ENCODE peak calls at places on chromosomes 3 and 15, in nine cellular contexts. One of them, this sample, is unnamed.

GRCh38 chr3:185878920-185879319 is 54.1 kb upstream of the IGF2BP2 start:
- DNase-seq in foreskin fibroblast: no peak
- DNase-seq in neural progenitor cell: no peak
- DNase-seq in dorsolateral prefrontal cortex: no peak
- DNase-seq in brain microvascular endothelial cell: peak
- DNase-seq in tibial nerve: no peak
- DNase-seq in GM12864: no peak
- DNase-seq in cardiac muscle cell: peak
- DNase-seq in IMR-90: no peak
- DNase-seq in this sample: no peak

GRCh38 chr15:96180062-96180745 is 150.3 kb upstream of the NR2F2 start:
- DNase-seq in foreskin fibroblast: no peak
- DNase-seq in neural progenitor cell: no peak
- DNase-seq in dorsolateral prefrontal cortex: no peak
- DNase-seq in brain microvascular endothelial cell: no peak
- DNase-seq in tibial nerve: no peak
- DNase-seq in GM12864: no peak
- DNase-seq in cardiac muscle cell: no peak
- DNase-seq in IMR-90: no peak
- DNase-seq in this sample: no peak

GRCh38 chr15:70494861-70495571 is 268.3 kb downstream of the UACA start:
- DNase-seq in foreskin fibroblast: peak
- DNase-seq in neural progenitor cell: peak
- DNase-seq in dorsolateral prefrontal cortex: no peak
- DNase-seq in brain microvascular endothelial cell: peak
- DNase-seq in tibial nerve: no peak
- DNase-seq in GM12864: no peak
- DNase-seq in cardiac muscle cell: peak
- DNase-seq in IMR-90: peak
- DNase-seq in this sample: peak

GRCh38 chr15:26661727-26662126 is 111.1 kb downstream of the GABRB3 start:
- DNase-seq in foreskin fibroblast: no peak
- DNase-seq in neural progenitor cell: no peak
- DNase-seq in dorsolateral prefrontal cortex: no peak
- DNase-seq in brain microvascular endothelial cell: no peak
- DNase-seq in tibial nerve: no peak
- DNase-seq in GM12864: no peak
- DNase-seq in cardiac muscle cell: no peak
- DNase-seq in IMR-90: no peak
- DNase-seq in this sample: no peak

GRCh38 chr15:92902020-92902419 is 1.9 kb downstream of the CHD2 start:
- DNase-seq in foreskin fibroblast: peak
- DNase-seq in neural progenitor cell: no peak
- DNase-seq in dorsolateral prefrontal cortex: no peak
- DNase-seq in brain microvascular endothelial cell: no peak
- DNase-seq in tibial nerve: no peak
- DNase-seq in GM12864: no peak
- DNase-seq in cardiac muscle cell: no peak
- DNase-seq in IMR-90: no peak
- DNase-seq in this sample: no peak

GRCh38 chr3:355622-356021 is 159.1 kb downstream of the CHL1 start:
- DNase-seq in foreskin fibroblast: no peak
- DNase-seq in neural progenitor cell: no peak
- DNase-seq in dorsolateral prefrontal cortex: no peak
- DNase-seq in brain microvascular endothelial cell: no peak
- DNase-seq in tibial nerve: no peak
- DNase-seq in GM12864: no peak
- DNase-seq in cardiac muscle cell: no peak
- DNase-seq in IMR-90: peak
- DNase-seq in this sample: peak

GRCh38 chr3:194312743-194313281 is 38.3 kb downstream of the CPN2 start:
- DNase-seq in foreskin fibroblast: peak
- DNase-seq in neural progenitor cell: peak
- DNase-seq in dorsolateral prefrontal cortex: no peak
- DNase-seq in brain microvascular endothelial cell: no peak
- DNase-seq in tibial nerve: peak
- DNase-seq in GM12864: no peak
- DNase-seq in cardiac muscle cell: peak
- DNase-seq in IMR-90: peak
- DNase-seq in this sample: no peak

GRCh38 chr15:63283126-63283525 is 5.7 kb downstream of the APH1B start:
- DNase-seq in foreskin fibroblast: no peak
- DNase-seq in neural progenitor cell: no peak
- DNase-seq in dorsolateral prefrontal cortex: no peak
- DNase-seq in brain microvascular endothelial cell: no peak
- DNase-seq in tibial nerve: no peak
- DNase-seq in GM12864: no peak
- DNase-seq in cardiac muscle cell: no peak
- DNase-seq in IMR-90: no peak
- DNase-seq in this sample: no peak

GRCh38 chr15:84570164-84570692 is 30.6 kb upstream of the ZSCAN2 start:
- DNase-seq in foreskin fibroblast: peak
- DNase-seq in neural progenitor cell: peak
- DNase-seq in dorsolateral prefrontal cortex: peak
- DNase-seq in brain microvascular endothelial cell: no peak
- DNase-seq in tibial nerve: peak
- DNase-seq in GM12864: no peak
- DNase-seq in cardiac muscle cell: peak
- DNase-seq in IMR-90: no peak
- DNase-seq in this sample: no peak

GRCh38 chr15:70512772-70513362 is 250.5 kb downstream of the UACA start:
- DNase-seq in foreskin fibroblast: no peak
- DNase-seq in neural progenitor cell: peak
- DNase-seq in dorsolateral prefrontal cortex: no peak
- DNase-seq in brain microvascular endothelial cell: peak
- DNase-seq in tibial nerve: no peak
- DNase-seq in GM12864: peak
- DNase-seq in cardiac muscle cell: peak
- DNase-seq in IMR-90: peak
- DNase-seq in this sample: no peak

DNA sequence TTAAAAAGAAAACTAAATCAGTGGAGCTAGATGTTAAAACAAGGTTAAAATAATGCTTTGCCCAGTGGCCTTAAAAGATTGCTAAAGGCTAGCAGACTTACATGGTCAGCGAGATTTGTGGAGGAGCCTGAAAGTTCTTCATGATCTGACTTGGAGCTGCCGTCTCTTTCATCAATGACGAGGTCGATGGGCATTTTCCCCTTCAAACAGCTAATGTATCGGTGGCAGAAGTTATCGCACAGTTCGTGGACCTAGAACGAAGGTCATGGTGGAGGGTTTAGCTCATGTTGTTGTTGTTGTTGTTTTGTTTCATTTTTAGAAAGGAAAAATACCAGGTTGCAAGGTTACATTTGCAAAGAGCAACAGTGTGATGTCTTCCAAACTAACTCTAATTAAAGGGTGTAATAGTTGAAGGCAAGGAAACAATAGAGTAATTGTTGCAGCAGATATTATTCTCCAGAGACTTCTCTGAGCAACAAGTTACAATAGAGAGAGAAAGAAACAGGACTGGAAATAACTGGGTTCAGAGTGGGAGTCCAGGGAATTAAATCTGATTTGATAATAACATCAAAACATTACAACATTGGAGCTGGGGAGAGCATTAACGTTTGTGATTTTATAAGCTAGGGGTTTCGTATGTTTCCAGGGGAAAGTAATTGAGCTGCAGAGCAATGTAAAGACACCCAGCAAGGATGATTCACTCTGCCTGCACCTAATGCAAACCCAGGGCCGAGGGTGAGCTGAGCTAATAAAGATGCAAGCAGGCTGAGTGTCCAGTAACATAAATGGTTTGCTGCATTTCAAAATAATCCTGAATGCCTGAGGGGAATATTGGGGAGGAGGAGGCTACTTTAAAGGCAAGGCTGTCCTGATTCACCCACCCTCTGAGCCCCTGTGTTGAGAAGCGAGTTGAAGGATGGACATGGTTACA is 6.6 kb downstream of the MEIS2 start:
- DNase-seq in foreskin fibroblast: peak
- DNase-seq in neural progenitor cell: no peak
- DNase-seq in dorsolateral prefrontal cortex: no peak
- DNase-seq in brain microvascular endothelial cell: no peak
- DNase-seq in tibial nerve: no peak
- DNase-seq in GM12864: no peak
- DNase-seq in cardiac muscle cell: no peak
- DNase-seq in IMR-90: peak
- DNase-seq in this sample: no peak
- H3K4me3 ChIP-seq in foreskin fibroblast: peak
- H3K4me3 ChIP-seq in neural progenitor cell: no peak
- H3K4me3 ChIP-seq in dorsolateral prefrontal cortex: peak
- H3K4me3 ChIP-seq in brain microvascular endothelial cell: no peak
- H3K4me3 ChIP-seq in tibial nerve: no peak
- H3K4me3 ChIP-seq in GM12864: no peak
- H3K4me3 ChIP-seq in cardiac muscle cell: peak
- H3K4me3 ChIP-seq in IMR-90: no peak
- H3K4me3 ChIP-seq in this sample: no peak

GRCh38 chr15:57146394-57147140 is 228.1 kb downstream of the TCF12 start:
- DNase-seq in foreskin fibroblast: peak
- DNase-seq in neural progenitor cell: peak
- DNase-seq in dorsolateral prefrontal cortex: no peak
- DNase-seq in brain microvascular endothelial cell: peak
- DNase-seq in tibial nerve: peak
- DNase-seq in GM12864: peak
- DNase-seq in cardiac muscle cell: peak
- DNase-seq in IMR-90: peak
- DNase-seq in this sample: no peak
- TF ChIP-seq CTCF in foreskin fibroblast: peak
- TF ChIP-seq CTCF in neural progenitor cell: peak
- TF ChIP-seq CTCF in dorsolateral prefrontal cortex: peak
- TF ChIP-seq CTCF in brain microvascular endothelial cell: peak
- TF ChIP-seq CTCF in tibial nerve: peak
- TF ChIP-seq CTCF in GM12864: peak
- TF ChIP-seq CTCF in cardiac muscle cell: peak
- TF ChIP-seq CTCF in IMR-90: peak
- TF ChIP-seq CTCF in this sample: peak

GRCh38 chr3:52159503-52159902 is 5.3 kb upstream of the POC1A start:
- DNase-seq in foreskin fibroblast: no peak
- DNase-seq in neural progenitor cell: no peak
- DNase-seq in dorsolateral prefrontal cortex: no peak
- DNase-seq in brain microvascular endothelial cell: no peak
- DNase-seq in tibial nerve: no peak
- DNase-seq in GM12864: no peak
- DNase-seq in cardiac muscle cell: no peak
- DNase-seq in IMR-90: no peak
- DNase-seq in this sample: no peak

GRCh38 chr3:52150860-52151259 is 3.4 kb downstream of the POC1A start:
- DNase-seq in foreskin fibroblast: no peak
- DNase-seq in neural progenitor cell: no peak
- DNase-seq in dorsolateral prefrontal cortex: no peak
- DNase-seq in brain microvascular endothelial cell: no peak
- DNase-seq in tibial nerve: no peak
- DNase-seq in GM12864: no peak
- DNase-seq in cardiac muscle cell: no peak
- DNase-seq in IMR-90: no peak
- DNase-seq in this sample: no peak

GRCh38 chr3:52154135-52155094 is at the start of gene POC1A:
- DNase-seq in foreskin fibroblast: peak
- DNase-seq in neural progenitor cell: peak
- DNase-seq in dorsolateral prefrontal cortex: peak
- DNase-seq in brain microvascular endothelial cell: peak
- DNase-seq in tibial nerve: peak
- DNase-seq in GM12864: peak
- DNase-seq in cardiac muscle cell: peak
- DNase-seq in IMR-90: peak
- DNase-seq in this sample: peak

GRCh38 chr3:52153389-52154096 is 680 bp downstream of the POC1A start:
- DNase-seq in foreskin fibroblast: peak
- DNase-seq in neural progenitor cell: peak
- DNase-seq in dorsolateral prefrontal cortex: no peak
- DNase-seq in brain microvascular endothelial cell: peak
- DNase-seq in tibial nerve: no peak
- DNase-seq in GM12864: no peak
- DNase-seq in cardiac muscle cell: peak
- DNase-seq in IMR-90: peak
- DNase-seq in this sample: no peak

GRCh38 chr3:52155912-52156311 is 1.7 kb upstream of the POC1A start:
- DNase-seq in foreskin fibroblast: no peak
- DNase-seq in neural progenitor cell: no peak
- DNase-seq in dorsolateral prefrontal cortex: no peak
- DNase-seq in brain microvascular endothelial cell: no peak
- DNase-seq in tibial nerve: no peak
- DNase-seq in GM12864: no peak
- DNase-seq in cardiac muscle cell: no peak
- DNase-seq in IMR-90: no peak
- DNase-seq in this sample: no peak
- H3K4me3 ChIP-seq in foreskin fibroblast: no peak
- H3K4me3 ChIP-seq in neural progenitor cell: no peak
- H3K4me3 ChIP-seq in dorsolateral prefrontal cortex: no peak
- H3K4me3 ChIP-seq in brain microvascular endothelial cell: no peak
- H3K4me3 ChIP-seq in tibial nerve: no peak
- H3K4me3 ChIP-seq in GM12864: no peak
- H3K4me3 ChIP-seq in cardiac muscle cell: no peak
- H3K4me3 ChIP-seq in IMR-90: no peak
- H3K4me3 ChIP-seq in this sample: no peak

GRCh38 chr3:5503136-5503535 is 315.6 kb downstream of the EDEM1 start:
- DNase-seq in foreskin fibroblast: no peak
- DNase-seq in neural progenitor cell: no peak
- DNase-seq in dorsolateral prefrontal cortex: no peak
- DNase-seq in brain microvascular endothelial cell: no peak
- DNase-seq in tibial nerve: no peak
- DNase-seq in GM12864: no peak
- DNase-seq in cardiac muscle cell: no peak
- DNase-seq in IMR-90: no peak
- DNase-seq in this sample: no peak

GRCh38 chr3:5494913-5495519 is 307.5 kb downstream of the EDEM1 start:
- DNase-seq in foreskin fibroblast: no peak
- DNase-seq in neural progenitor cell: no peak
- DNase-seq in dorsolateral prefrontal cortex: no peak
- DNase-seq in brain microvascular endothelial cell: no peak
- DNase-seq in tibial nerve: no peak
- DNase-seq in GM12864: no peak
- DNase-seq in cardiac muscle cell: no peak
- DNase-seq in IMR-90: no peak
- DNase-seq in this sample: no peak

GRCh38 chr3:5498981-5499380 is 311.5 kb downstream of the EDEM1 start:
- DNase-seq in foreskin fibroblast: no peak
- DNase-seq in neural progenitor cell: no peak
- DNase-seq in dorsolateral prefrontal cortex: no peak
- DNase-seq in brain microvascular endothelial cell: no peak
- DNase-seq in tibial nerve: no peak
- DNase-seq in GM12864: no peak
- DNase-seq in cardiac muscle cell: no peak
- DNase-seq in IMR-90: no peak
- DNase-seq in this sample: no peak

GRCh38 chr3:5497497-5497896 is 310.0 kb downstream of the EDEM1 start:
- DNase-seq in foreskin fibroblast: no peak
- DNase-seq in neural progenitor cell: no peak
- DNase-seq in dorsolateral prefrontal cortex: no peak
- DNase-seq in brain microvascular endothelial cell: no peak
- DNase-seq in tibial nerve: no peak
- DNase-seq in GM12864: no peak
- DNase-seq in cardiac muscle cell: no peak
- DNase-seq in IMR-90: no peak
- DNase-seq in this sample: no peak

DNA sequence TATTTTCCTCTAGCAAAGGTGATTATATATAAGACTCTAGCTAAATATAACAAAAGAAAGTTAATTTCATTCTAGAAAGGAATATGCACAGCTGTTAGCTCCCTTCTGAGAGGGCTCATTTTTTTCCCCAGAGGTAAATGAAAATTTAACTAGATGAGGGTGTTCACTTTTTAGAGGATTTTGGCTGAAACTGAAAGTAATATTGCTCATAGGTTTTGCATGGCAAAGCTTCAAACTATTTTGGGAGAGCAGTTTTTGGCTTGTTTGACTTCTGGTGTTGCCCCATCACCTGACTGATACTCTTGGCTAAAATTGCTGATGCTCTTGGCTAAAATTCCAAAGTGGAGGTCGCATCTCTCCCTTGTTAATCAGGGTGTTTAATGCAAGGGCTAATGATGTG is 311.9 kb downstream of the EDEM1 start:
- DNase-seq in foreskin fibroblast: no peak
- DNase-seq in neural progenitor cell: no peak
- DNase-seq in dorsolateral prefrontal cortex: no peak
- DNase-seq in brain microvascular endothelial cell: no peak
- DNase-seq in tibial nerve: no peak
- DNase-seq in GM12864: peak
- DNase-seq in cardiac muscle cell: no peak
- DNase-seq in IMR-90: no peak
- DNase-seq in this sample: no peak
- TF ChIP-seq CTCF in foreskin fibroblast: no peak
- TF ChIP-seq CTCF in neural progenitor cell: no peak
- TF ChIP-seq CTCF in dorsolateral prefrontal cortex: no peak
- TF ChIP-seq CTCF in brain microvascular endothelial cell: no peak
- TF ChIP-seq CTCF in tibial nerve: no peak
- TF ChIP-seq CTCF in GM12864: no peak
- TF ChIP-seq CTCF in cardiac muscle cell: no peak
- TF ChIP-seq CTCF in IMR-90: no peak
- TF ChIP-seq CTCF in this sample: no peak

This sample was measured in epithelial cell of proximal tubule.